ENCODE peak calls at places on chromosomes 11 and 22, in six cellular contexts. X is K562, E is HL-60, O is SK-N-SH, Y is HepG2, Q is GM12878. Z is an unnamed sample.

GRCh38 chr11:1517117-1518005 is 30.8 kb upstream of the MOB2 start:
- DNase-seq in X (no peak), E (no peak), O (no peak), Y (no peak), Q (no peak), Z (no peak)

GRCh38 chr11:19955660-19956059 is 204.6 kb downstream of the DBX1 start:
- DNase-seq in X (no peak), O (peak), E (no peak), Y (no peak), Q (no peak), Z (no peak)

GRCh38 chr11:114098927-114099326 is 39.4 kb downstream of the ZBTB16 start:
- DNase-seq in O (no peak), X (no peak), Q (no peak), E (no peak), Y (peak), Z (no peak)

GRCh38 chr11:134562941-134563471 is 151.0 kb upstream of the B3GAT1 start:
- DNase-seq in Q (no peak), E (no peak), X (no peak), O (no peak), Y (no peak), Z (peak)

GRCh38 chr22:19886605-19887250 is 32.1 kb upstream of the GNB1L start:
- DNase-seq in Q (no peak), X (no peak), O (no peak), Y (no peak), E (peak), Z (no peak)

GRCh38 chr22:44097263-44098020 is 73.3 kb downstream of the PARVB start:
- DNase-seq in O (no peak), X (no peak), E (no peak), Y (no peak), Q (no peak), Z (no peak)

GRCh38 chr11:15053201-15053685 is 20.1 kb upstream of the CALCB start:
- DNase-seq in O (no peak), Y (no peak), E (no peak), Q (no peak), X (no peak), Z (no peak)

GRCh38 chr22:38751422-38752346 is 4.1 kb downstream of the SUN2 start:
- DNase-seq in E (peak), Y (no peak), O (no peak), X (no peak), Q (peak), Z (no peak)

GRCh38 chr11:40133526-40133925 is 1325.9 kb downstream of the LRRC4C start:
- DNase-seq in X (no peak), O (no peak), E (no peak), Y (no peak), Q (no peak), Z (no peak)

GRCh38 chr22:49999063-49999900 is 13.3 kb downstream of the IL17REL start:
- DNase-seq in Y (no peak), X (peak), O (peak), Q (no peak), E (no peak), Z (peak)
- TF ChIP-seq GABPA in Y (no peak), X (no peak), O (no peak), Q (no peak), E (no peak), Z (no peak)

GRCh38 chr11:129610545-129610944 is 205.1 kb upstream of the TMEM45B start:
- DNase-seq in Y (no peak), X (no peak), Q (no peak), O (no peak), E (no peak), Z (no peak)
- TF ChIP-seq GABPA in Y (no peak), X (no peak), Q (no peak), O (no peak), E (no peak), Z (no peak)

DNA sequence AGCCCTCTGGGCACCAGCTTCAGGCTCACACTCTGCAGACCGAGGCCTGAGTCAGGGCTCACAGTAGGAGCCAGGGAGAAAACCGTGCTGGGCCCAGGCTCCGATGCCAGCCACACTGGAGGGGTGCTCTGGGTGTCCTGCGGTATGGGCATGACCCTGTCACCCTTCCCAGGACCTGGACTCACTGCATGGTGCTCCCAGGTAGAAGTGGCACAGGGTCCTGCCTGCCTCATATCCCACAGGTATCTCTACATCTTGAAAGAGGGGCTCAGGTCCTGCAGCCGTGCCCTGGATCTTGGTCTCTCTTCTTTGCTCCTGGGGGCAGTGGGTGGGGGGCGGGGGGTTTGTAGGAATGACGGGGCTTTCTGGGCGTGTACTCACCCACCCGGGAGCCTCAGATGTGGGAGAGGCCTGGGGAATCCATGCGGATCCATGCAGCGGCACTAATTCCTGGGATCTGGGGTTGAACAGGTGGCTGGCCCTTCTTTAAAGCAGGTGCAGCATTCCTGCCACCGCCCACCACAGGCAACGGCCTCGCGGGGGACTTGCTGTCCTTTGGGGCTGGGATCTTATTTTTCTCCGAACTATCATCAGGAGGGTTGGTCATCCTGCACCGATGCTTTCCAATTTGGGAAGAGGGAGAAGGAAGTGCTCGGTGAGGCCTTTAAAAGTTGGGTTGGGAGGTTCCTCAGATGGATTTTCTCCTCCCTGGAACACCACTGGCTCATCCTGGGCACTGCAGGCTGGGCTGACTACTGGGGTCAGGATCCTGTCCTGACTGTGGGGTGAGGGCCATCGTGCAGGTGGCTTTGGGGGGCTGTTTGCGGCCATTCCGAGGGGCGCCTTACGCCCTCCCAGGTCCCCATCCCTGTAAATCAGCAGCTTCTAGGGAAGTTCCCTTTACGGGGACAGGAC is 886.4 kb downstream of the BRD1 start:
- DNase-seq in E (no peak), Y (no peak), X (no peak), O (no peak), Q (no peak), Z (no peak)
- TF ChIP-seq GABPA in E (no peak), Y (no peak), X (no peak), O (no peak), Q (no peak), Z (no peak)

GRCh38 chr11:78744202-78744601 is 169.5 kb upstream of the NARS2 start:
- DNase-seq in Y (no peak), E (no peak), Q (no peak), X (no peak), O (no peak), Z (no peak)

GRCh38 chr11:78742430-78742829 is 167.8 kb upstream of the NARS2 start:
- DNase-seq in E (no peak), O (no peak), X (no peak), Y (no peak), Q (no peak), Z (no peak)

GRCh38 chr11:78741794-78742193 is 167.1 kb upstream of the NARS2 start:
- DNase-seq in E (no peak), Q (no peak), Y (no peak), X (no peak), O (no peak), Z (no peak)

GRCh38 chr11:78749243-78749730 is 174.6 kb upstream of the NARS2 start:
- DNase-seq in Q (no peak), O (peak), E (no peak), Y (no peak), X (no peak), Z (no peak)

DNA sequence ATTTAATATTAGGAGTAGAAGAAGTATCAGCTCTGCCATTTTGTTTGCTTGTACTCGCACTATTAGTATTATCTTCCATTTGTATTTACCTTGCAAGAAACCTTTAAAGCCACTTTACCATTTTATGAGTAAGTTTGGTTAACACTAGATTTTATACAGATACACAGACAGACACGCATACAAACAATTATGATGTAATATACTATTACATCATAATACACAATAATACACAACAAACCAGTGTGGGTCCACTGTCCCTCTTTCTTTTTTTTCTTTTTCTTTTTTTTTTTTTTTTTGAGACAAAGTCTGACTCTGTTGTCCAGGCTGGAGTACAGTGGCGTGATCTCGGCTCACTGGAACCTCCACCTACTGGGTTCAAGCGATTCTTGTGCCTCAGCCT is 170.3 kb upstream of the NARS2 start:
- DNase-seq in E (no peak), Y (no peak), O (no peak), X (no peak), Q (no peak), Z (no peak)
- TF ChIP-seq GABPA in E (no peak), Y (no peak), O (no peak), X (no peak), Q (no peak), Z (no peak)

GRCh38 chr11:128146926-128147605 is 440.3 kb downstream of the ETS1 start:
- DNase-seq in O (no peak), Y (no peak), E (no peak), Q (no peak), X (no peak), Z (no peak)
- TF ChIP-seq GABPA in O (no peak), Y (no peak), E (no peak), Q (no peak), X (no peak), Z (no peak)

Z was measured in H1.